ENCODE peak calls at places on chromosome 17, in eight cellular contexts. One of them, this sample, is unnamed.
A peak's percentile ranks its signal among the peaks of the same experiment; 100 is the strongest.

GRCh38 chr17:77566151-77566550 is 392.4 kb upstream of the TNRC6C start:
- DNase-seq in mesothelial cell of epicardium: no peak
- DNase-seq in AG04450: no peak
- DNase-seq in lung: no peak
- DNase-seq in upper lobe of right lung: peak; percentile 25
- DNase-seq in keratinocyte: no peak
- DNase-seq in IMR-90: no peak
- DNase-seq in heart left ventricle: no peak
- DNase-seq in this sample: no peak

GRCh38 chr17:21288581-21289017 is 4.1 kb downstream of the MAP2K3 start:
- DNase-seq in mesothelial cell of epicardium: no peak
- DNase-seq in AG04450: no peak
- DNase-seq in lung: no peak
- DNase-seq in upper lobe of right lung: no peak
- DNase-seq in keratinocyte: no peak
- DNase-seq in IMR-90: no peak
- DNase-seq in heart left ventricle: no peak
- DNase-seq in this sample: no peak

GRCh38 chr17:77310336-77310735 is 169.6 kb downstream of the SEC14L1 start:
- DNase-seq in mesothelial cell of epicardium: no peak
- DNase-seq in AG04450: no peak
- DNase-seq in lung: no peak
- DNase-seq in upper lobe of right lung: no peak
- DNase-seq in keratinocyte: no peak
- DNase-seq in IMR-90: no peak
- DNase-seq in heart left ventricle: no peak
- DNase-seq in this sample: no peak

GRCh38 chr17:64245218-64246145 is 17.6 kb downstream of the TEX2 start:
- DNase-seq in mesothelial cell of epicardium: no peak
- DNase-seq in AG04450: no peak
- DNase-seq in lung: no peak
- DNase-seq in upper lobe of right lung: no peak
- DNase-seq in keratinocyte: no peak
- DNase-seq in IMR-90: peak; percentile 34
- DNase-seq in heart left ventricle: no peak
- DNase-seq in this sample: no peak

GRCh38 chr17:80833952-80834895 is 157.4 kb upstream of the CHMP6 start:
- DNase-seq in mesothelial cell of epicardium: no peak
- DNase-seq in AG04450: no peak
- DNase-seq in lung: no peak
- DNase-seq in upper lobe of right lung: peak; percentile 62
- DNase-seq in keratinocyte: no peak
- DNase-seq in IMR-90: peak; percentile 73
- DNase-seq in heart left ventricle: peak; percentile 68
- DNase-seq in this sample: no peak

GRCh38 chr17:14033166-14033565 is 36.1 kb upstream of the COX10 start:
- DNase-seq in mesothelial cell of epicardium: no peak
- DNase-seq in AG04450: no peak
- DNase-seq in lung: no peak
- DNase-seq in upper lobe of right lung: no peak
- DNase-seq in keratinocyte: no peak
- DNase-seq in IMR-90: no peak
- DNase-seq in heart left ventricle: no peak
- DNase-seq in this sample: no peak

GRCh38 chr17:74020522-74020921 is 183.0 kb upstream of the RPL38 start:
- DNase-seq in mesothelial cell of epicardium: no peak
- DNase-seq in AG04450: no peak
- DNase-seq in lung: no peak
- DNase-seq in upper lobe of right lung: no peak
- DNase-seq in keratinocyte: no peak
- DNase-seq in IMR-90: no peak
- DNase-seq in heart left ventricle: no peak
- DNase-seq in this sample: no peak

GRCh38 chr17:9729034-9729650 is 62.2 kb downstream of the DHRS7C start:
- DNase-seq in mesothelial cell of epicardium: no peak
- DNase-seq in AG04450: no peak
- DNase-seq in lung: no peak
- DNase-seq in upper lobe of right lung: no peak
- DNase-seq in keratinocyte: peak; percentile 26
- DNase-seq in IMR-90: peak; percentile 45
- DNase-seq in heart left ventricle: no peak
- DNase-seq in this sample: no peak

GRCh38 chr17:3034578-3034920 is 28.9 kb downstream of the OR1D5 start:
- DNase-seq in mesothelial cell of epicardium: peak; percentile 34
- DNase-seq in AG04450: no peak
- DNase-seq in lung: no peak
- DNase-seq in upper lobe of right lung: peak; percentile 57
- DNase-seq in keratinocyte: no peak
- DNase-seq in IMR-90: no peak
- DNase-seq in heart left ventricle: no peak
- DNase-seq in this sample: no peak

GRCh38 chr17:59370580-59371299 is 39.3 kb downstream of the YPEL2 start:
- DNase-seq in mesothelial cell of epicardium: no peak
- DNase-seq in AG04450: no peak
- DNase-seq in lung: no peak
- DNase-seq in upper lobe of right lung: no peak
- DNase-seq in keratinocyte: no peak
- DNase-seq in IMR-90: no peak
- DNase-seq in heart left ventricle: peak; percentile 40
- DNase-seq in this sample: no peak

GRCh38 chr17:80421381-80422090 is 6.6 kb downstream of the ENDOV start:
- DNase-seq in mesothelial cell of epicardium: no peak
- DNase-seq in AG04450: no peak
- DNase-seq in lung: no peak
- DNase-seq in upper lobe of right lung: no peak
- DNase-seq in keratinocyte: no peak
- DNase-seq in IMR-90: no peak
- DNase-seq in heart left ventricle: no peak
- DNase-seq in this sample: no peak

GRCh38 chr17:43641416-43641815 is 20.3 kb downstream of the MEOX1 start:
- DNase-seq in mesothelial cell of epicardium: no peak
- DNase-seq in AG04450: no peak
- DNase-seq in lung: no peak
- DNase-seq in upper lobe of right lung: no peak
- DNase-seq in keratinocyte: no peak
- DNase-seq in IMR-90: no peak
- DNase-seq in heart left ventricle: peak; percentile 77
- DNase-seq in this sample: no peak

GRCh38 chr17:42683407-42684031 is 1.2 kb downstream of the CNTNAP1 start:
- DNase-seq in mesothelial cell of epicardium: no peak
- DNase-seq in AG04450: no peak
- DNase-seq in lung: no peak
- DNase-seq in upper lobe of right lung: peak; percentile 78
- DNase-seq in keratinocyte: no peak
- DNase-seq in IMR-90: peak; percentile 46
- DNase-seq in heart left ventricle: peak; percentile 57
- DNase-seq in this sample: no peak

DNA sequence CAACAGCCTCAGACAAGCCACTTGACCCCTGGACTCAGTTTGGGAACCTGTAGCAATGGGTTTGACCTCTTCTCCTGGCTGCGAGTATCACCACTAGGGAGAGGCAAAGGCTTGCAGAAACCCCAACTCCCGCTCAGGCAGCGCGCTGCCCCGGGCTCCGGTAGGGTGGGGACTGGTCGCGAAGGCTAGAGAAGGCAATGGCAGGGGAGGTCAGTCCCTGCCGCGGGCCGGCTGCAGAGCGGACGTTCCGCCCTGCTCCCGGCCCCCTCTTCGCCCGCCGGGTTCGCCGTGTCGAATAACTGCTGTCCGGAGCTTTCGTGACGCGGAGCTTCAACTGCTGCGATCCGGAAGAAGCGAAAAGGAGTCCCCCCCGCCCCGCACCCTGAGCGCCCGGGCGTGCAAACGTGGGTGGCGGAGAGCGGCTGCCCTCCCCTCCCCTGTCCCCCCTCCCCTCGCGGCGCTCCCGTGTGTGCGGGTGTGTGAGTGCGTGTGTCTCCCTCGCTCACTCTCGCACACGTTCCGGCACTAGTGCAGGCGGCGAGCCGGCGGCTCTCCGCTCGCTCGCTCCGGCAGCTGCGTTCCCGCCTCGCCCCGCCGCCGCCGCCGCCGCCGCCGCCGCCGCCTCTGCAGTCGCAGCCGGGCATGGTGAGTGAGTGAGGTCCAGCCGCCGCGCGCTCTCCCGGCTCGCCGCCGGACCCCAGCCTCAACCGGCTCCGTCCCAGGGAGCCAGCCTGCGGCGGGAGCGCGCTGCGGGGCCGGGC is 792 bp upstream of the SHISA6 start:
- DNase-seq in mesothelial cell of epicardium: no peak
- DNase-seq in AG04450: no peak
- DNase-seq in lung: no peak
- DNase-seq in upper lobe of right lung: no peak
- DNase-seq in keratinocyte: no peak
- DNase-seq in IMR-90: no peak
- DNase-seq in heart left ventricle: no peak
- DNase-seq in this sample: no peak
- TF ChIP-seq CTCF in mesothelial cell of epicardium: no peak
- TF ChIP-seq CTCF in AG04450: no peak
- TF ChIP-seq CTCF in lung: no peak
- TF ChIP-seq CTCF in upper lobe of right lung: no peak
- TF ChIP-seq CTCF in keratinocyte: peak; percentile 62
- TF ChIP-seq CTCF in IMR-90: no peak
- TF ChIP-seq CTCF in heart left ventricle: no peak
- TF ChIP-seq CTCF in this sample: no peak

DNA sequence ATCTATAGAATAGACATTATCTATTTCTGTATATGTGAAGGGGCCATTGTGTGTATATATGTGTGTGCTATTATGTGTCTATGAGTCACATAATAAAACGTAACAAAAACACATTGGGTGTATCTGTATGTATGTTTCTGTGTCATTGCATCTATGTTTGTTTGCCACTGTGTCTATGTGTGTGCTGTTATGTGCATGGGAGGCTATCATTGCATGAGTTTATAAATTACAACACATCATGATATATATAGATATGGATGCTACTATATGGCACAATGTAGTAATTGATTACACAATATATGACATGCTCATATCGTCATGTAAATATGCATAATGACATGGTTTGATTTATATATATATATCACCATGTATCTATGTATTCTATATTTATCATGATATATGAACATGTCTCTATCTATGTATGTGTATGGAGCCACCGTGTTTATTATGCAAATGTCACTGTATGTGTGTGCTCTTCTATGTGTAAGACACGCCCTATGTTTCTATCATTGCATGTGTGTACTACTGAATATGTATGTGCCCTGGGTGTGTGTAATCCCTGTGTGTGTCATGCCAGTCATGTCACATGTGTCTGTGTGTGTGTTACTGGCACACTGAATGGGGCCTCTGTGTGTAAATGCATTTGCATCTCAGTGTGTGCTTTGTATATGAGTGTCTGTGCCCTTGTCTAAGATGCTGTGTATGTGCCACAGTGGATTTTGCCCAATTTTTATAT is 1.4 kb upstream of the TSPOAP1 start:
- DNase-seq in mesothelial cell of epicardium: no peak
- DNase-seq in AG04450: no peak
- DNase-seq in lung: no peak
- DNase-seq in upper lobe of right lung: no peak
- DNase-seq in keratinocyte: no peak
- DNase-seq in IMR-90: no peak
- DNase-seq in heart left ventricle: no peak
- DNase-seq in this sample: peak; percentile 65
- TF ChIP-seq CTCF in mesothelial cell of epicardium: no peak
- TF ChIP-seq CTCF in AG04450: no peak
- TF ChIP-seq CTCF in lung: no peak
- TF ChIP-seq CTCF in upper lobe of right lung: no peak
- TF ChIP-seq CTCF in keratinocyte: no peak
- TF ChIP-seq CTCF in IMR-90: no peak
- TF ChIP-seq CTCF in heart left ventricle: no peak
- TF ChIP-seq CTCF in this sample: no peak

GRCh38 chr17:45106582-45106981 is 25.7 kb downstream of the PLCD3 start:
- DNase-seq in mesothelial cell of epicardium: no peak
- DNase-seq in AG04450: no peak
- DNase-seq in lung: no peak
- DNase-seq in upper lobe of right lung: no peak
- DNase-seq in keratinocyte: no peak
- DNase-seq in IMR-90: no peak
- DNase-seq in heart left ventricle: no peak
- DNase-seq in this sample: no peak

GRCh38 chr17:45104497-45104896 is 27.8 kb downstream of the PLCD3 start:
- DNase-seq in mesothelial cell of epicardium: no peak
- DNase-seq in AG04450: no peak
- DNase-seq in lung: no peak
- DNase-seq in upper lobe of right lung: no peak
- DNase-seq in keratinocyte: no peak
- DNase-seq in IMR-90: no peak
- DNase-seq in heart left ventricle: no peak
- DNase-seq in this sample: no peak

GRCh38 chr17:45104029-45104428 is 28.3 kb downstream of the PLCD3 start:
- DNase-seq in mesothelial cell of epicardium: no peak
- DNase-seq in AG04450: no peak
- DNase-seq in lung: no peak
- DNase-seq in upper lobe of right lung: no peak
- DNase-seq in keratinocyte: no peak
- DNase-seq in IMR-90: no peak
- DNase-seq in heart left ventricle: no peak
- DNase-seq in this sample: no peak

GRCh38 chr17:45106101-45106500 is 26.2 kb downstream of the PLCD3 start:
- DNase-seq in mesothelial cell of epicardium: no peak
- DNase-seq in AG04450: no peak
- DNase-seq in lung: no peak
- DNase-seq in upper lobe of right lung: no peak
- DNase-seq in keratinocyte: no peak
- DNase-seq in IMR-90: no peak
- DNase-seq in heart left ventricle: no peak
- DNase-seq in this sample: no peak

DNA sequence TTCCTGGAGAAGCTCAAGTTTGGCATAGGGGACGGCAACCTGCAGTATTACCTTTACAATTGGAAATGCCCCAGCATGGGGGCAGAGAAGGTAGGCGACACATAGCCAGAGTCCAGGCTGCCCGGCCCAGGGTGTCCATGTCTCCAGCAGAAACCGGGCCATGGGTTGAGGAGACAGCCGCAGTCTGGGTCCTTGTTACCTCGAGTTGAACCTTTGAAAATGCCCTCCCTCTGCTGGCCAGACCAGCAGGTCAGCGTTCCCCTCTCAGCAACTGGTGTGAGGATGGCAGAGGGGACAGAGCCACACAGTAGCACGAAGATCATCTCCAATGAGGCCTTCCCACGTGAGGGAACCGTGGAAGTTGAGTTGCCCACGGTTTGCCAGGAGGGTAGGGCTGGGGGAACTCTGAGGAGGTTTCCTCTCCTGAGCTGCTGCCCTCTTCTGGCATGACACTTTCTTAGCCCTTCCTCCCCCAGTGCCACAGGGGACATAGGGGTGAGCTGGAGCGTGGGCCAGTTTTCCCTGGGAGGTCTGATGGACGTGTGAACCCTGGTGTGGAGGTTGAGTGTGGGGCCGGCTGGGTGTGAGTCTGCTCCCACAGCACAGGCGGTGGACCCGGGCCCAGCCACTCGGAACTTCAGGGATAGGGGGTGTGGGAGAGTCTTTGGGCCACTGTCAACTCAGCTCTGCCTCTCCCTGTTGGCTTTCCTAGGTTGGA is 27.2 kb downstream of the PLCD3 start:
- DNase-seq in mesothelial cell of epicardium: no peak
- DNase-seq in AG04450: no peak
- DNase-seq in lung: no peak
- DNase-seq in upper lobe of right lung: no peak
- DNase-seq in keratinocyte: no peak
- DNase-seq in IMR-90: no peak
- DNase-seq in heart left ventricle: no peak
- DNase-seq in this sample: no peak
- TF ChIP-seq CTCF in mesothelial cell of epicardium: no peak
- TF ChIP-seq CTCF in AG04450: no peak
- TF ChIP-seq CTCF in lung: no peak
- TF ChIP-seq CTCF in upper lobe of right lung: no peak
- TF ChIP-seq CTCF in keratinocyte: peak; percentile 22
- TF ChIP-seq CTCF in IMR-90: no peak
- TF ChIP-seq CTCF in heart left ventricle: no peak
- TF ChIP-seq CTCF in this sample: no peak

GRCh38 chr17:7982666-7983065 is 19.7 kb upstream of the GUCY2D start:
- DNase-seq in mesothelial cell of epicardium: no peak
- DNase-seq in AG04450: no peak
- DNase-seq in lung: no peak
- DNase-seq in upper lobe of right lung: no peak
- DNase-seq in keratinocyte: no peak
- DNase-seq in IMR-90: peak; percentile 14
- DNase-seq in heart left ventricle: no peak
- DNase-seq in this sample: no peak
- TF ChIP-seq CTCF in mesothelial cell of epicardium: no peak
- TF ChIP-seq CTCF in AG04450: no peak
- TF ChIP-seq CTCF in lung: no peak
- TF ChIP-seq CTCF in upper lobe of right lung: peak; percentile 35
- TF ChIP-seq CTCF in keratinocyte: peak; percentile 42
- TF ChIP-seq CTCF in IMR-90: peak; percentile 25
- TF ChIP-seq CTCF in heart left ventricle: no peak
- TF ChIP-seq CTCF in this sample: no peak